ENCODE peak calls at places on chromosomes 5 and 9, in eight cellular contexts. U is HCT116, G is OCI-LY7, A is GM23338, P is hepatocyte, Y is GM23248, F is PC-3, H is neural progenitor cell. E is an unnamed sample.

GRCh38 chr5:68432682-68433081 is 217.1 kb downstream of the PIK3R1 start:
- DNase-seq in U (peak), G (no peak), A (no peak), P (no peak), Y (no peak), F (peak), H (no peak), E (no peak)

GRCh38 chr9:37870081-37870798 is 33.7 kb downstream of the SLC25A51 start:
- DNase-seq in U (no peak), G (no peak), A (no peak), P (no peak), Y (no peak), F (no peak), H (no peak), E (no peak)

GRCh38 chr5:136686192-136686872 is 321.0 kb upstream of the TRPC7 start:
- DNase-seq in U (no peak), G (peak), A (peak), P (peak), Y (peak), F (peak), H (peak), E (peak)

GRCh38 chr9:127199001-127199791 is 65.4 kb upstream of the GARNL3 start:
- DNase-seq in U (peak), G (peak), A (peak), P (peak), Y (peak), F (peak), H (peak), E (peak)

GRCh38 chr9:100457517-100457916 is 15.4 kb upstream of the TMEFF1 start:
- DNase-seq in U (no peak), G (no peak), A (no peak), P (no peak), Y (no peak), F (no peak), H (no peak), E (no peak)

GRCh38 chr5:52455920-52456319 is 331.8 kb upstream of the ITGA1 start:
- DNase-seq in U (no peak), G (no peak), A (no peak), P (no peak), Y (no peak), F (no peak), H (no peak), E (no peak)

GRCh38 chr5:102718819-102719218 is 36.3 kb upstream of the PAM start:
- DNase-seq in U (no peak), G (no peak), A (no peak), P (no peak), Y (peak), F (peak), H (no peak), E (no peak)

GRCh38 chr9:27787941-27788340 is 214.7 kb upstream of the C9orf72 start:
- DNase-seq in U (no peak), G (no peak), A (peak), P (no peak), Y (no peak), F (peak), H (no peak), E (no peak)

GRCh38 chr5:157280927-157281326 is 15.0 kb downstream of the CYFIP2 start:
- DNase-seq in U (no peak), G (no peak), A (no peak), P (no peak), Y (peak), F (no peak), H (no peak), E (no peak)

GRCh38 chr5:99590806-99591205 is 662.0 kb upstream of the CHD1 start:
- DNase-seq in U (no peak), G (no peak), A (no peak), P (no peak), Y (no peak), F (no peak), H (no peak), E (no peak)

GRCh38 chr5:122137702-122138101 is 8.4 kb downstream of the ZNF474 start:
- DNase-seq in U (no peak), G (no peak), A (no peak), P (no peak), Y (no peak), F (no peak), H (no peak), E (peak)

DNA sequence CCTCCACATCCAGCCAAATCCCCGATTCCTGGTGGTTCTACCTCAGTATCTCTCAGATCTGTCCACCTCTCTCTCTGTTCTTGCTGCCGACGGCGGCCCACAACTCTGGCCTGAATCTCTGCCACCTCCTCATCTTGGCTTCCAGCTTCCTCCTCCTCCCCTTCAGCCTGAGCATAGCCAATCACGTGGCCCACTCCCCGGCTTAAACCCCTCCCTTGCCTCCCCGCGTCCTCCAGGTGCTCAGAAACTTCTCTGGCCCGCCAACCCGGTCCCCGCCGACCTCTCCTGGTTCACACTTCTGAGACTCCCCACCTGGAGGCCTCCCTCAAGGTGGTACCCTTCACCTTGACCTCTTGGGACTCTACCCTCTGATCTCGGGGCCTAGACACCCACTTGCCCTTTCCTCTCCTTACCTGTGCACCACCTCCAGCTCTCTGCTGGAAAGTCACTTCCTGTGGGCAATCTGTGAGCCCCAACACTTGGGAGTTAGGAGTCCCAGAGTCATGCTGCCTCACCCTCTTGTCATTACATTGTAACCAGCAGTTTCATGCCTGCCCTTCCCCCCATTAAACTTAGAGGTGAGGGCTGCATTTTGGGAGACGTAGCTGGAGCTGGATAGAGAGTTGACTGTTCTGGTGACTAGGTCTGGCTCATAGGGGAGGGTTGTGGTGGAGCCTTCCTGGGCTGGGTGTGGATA is 4.5 kb upstream of the SET start:
- DNase-seq in U (peak), G (peak), A (peak), P (peak), Y (peak), F (peak), H (peak), E (peak)
- TF ChIP-seq EZH2phosphoT487 in U (no peak), G (no peak), A (no peak), P (no peak), Y (no peak), F (no peak), H (no peak), E (no peak)

GRCh38 chr5:1058549-1058945 is 49.9 kb downstream of the NKD2 start:
- DNase-seq in U (no peak), G (no peak), A (no peak), P (no peak), Y (no peak), F (no peak), H (no peak), E (no peak)

GRCh38 chr5:1059884-1060263 is 51.3 kb downstream of the NKD2 start:
- DNase-seq in U (no peak), G (no peak), A (no peak), P (no peak), Y (no peak), F (no peak), H (no peak), E (no peak)

GRCh38 chr5:1060535-1060981 is 51.3 kb downstream of the SLC12A7 start:
- DNase-seq in U (no peak), G (no peak), A (no peak), P (no peak), Y (no peak), F (no peak), H (no peak), E (no peak)

GRCh38 chr5:1057841-1058548 is 49.4 kb downstream of the NKD2 start:
- DNase-seq in U (no peak), G (no peak), A (no peak), P (no peak), Y (no peak), F (no peak), H (no peak), E (no peak)

DNA sequence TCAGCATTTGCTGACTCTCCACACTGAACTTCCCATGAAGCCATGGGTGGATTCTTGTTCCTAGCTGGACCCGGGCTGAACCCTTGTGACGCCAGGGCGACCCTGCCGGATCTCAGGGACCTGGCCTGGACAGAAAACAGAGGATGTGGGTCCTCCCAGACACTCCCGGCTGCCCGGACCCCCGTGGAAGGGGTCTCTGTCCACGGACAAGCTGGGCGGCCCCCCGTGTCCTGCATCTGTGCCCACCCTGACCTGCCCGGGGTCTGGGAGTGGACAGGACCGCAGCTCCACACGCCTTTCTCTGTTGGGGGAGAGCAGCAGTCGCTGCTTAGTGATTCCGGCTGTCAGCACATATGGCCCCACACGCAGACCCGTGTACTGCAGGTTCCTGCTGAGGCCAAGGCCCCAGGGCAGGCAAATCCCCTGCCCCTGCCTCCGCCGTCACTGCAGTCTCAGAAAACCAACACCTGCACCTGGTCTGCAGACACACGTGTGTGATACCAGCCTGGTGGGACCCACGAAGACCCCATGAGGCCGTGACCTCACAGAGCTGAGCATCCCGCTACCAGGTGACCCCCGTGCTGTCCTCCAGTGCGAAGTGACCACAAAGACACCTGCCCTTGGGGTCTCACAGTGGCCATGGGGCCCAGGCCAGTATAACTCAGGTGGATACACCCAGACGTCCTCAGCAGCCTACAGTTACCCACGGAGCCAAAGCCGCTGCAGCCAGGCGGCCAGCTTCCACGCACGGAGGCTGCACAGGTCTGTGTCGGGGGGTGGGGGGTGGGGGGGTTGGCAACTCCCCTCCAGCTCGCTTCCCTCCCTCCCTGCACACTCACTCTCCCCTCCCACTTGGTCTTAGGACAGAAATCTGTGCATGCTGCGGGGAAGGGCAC is 50.6 kb downstream of the NKD2 start:
- DNase-seq in U (no peak), G (no peak), A (no peak), P (no peak), Y (no peak), F (no peak), H (no peak), E (no peak)
- TF ChIP-seq EZH2phosphoT487 in U (no peak), G (no peak), A (no peak), P (no peak), Y (no peak), F (no peak), H (no peak), E (no peak)

GRCh38 chr9:89375181-89375760 is 57.0 kb downstream of the SECISBP2 start:
- DNase-seq in U (no peak), G (peak), A (no peak), P (no peak), Y (no peak), F (peak), H (no peak), E (no peak)
- TF ChIP-seq EZH2phosphoT487 in U (no peak), G (no peak), A (no peak), P (no peak), Y (no peak), F (no peak), H (no peak), E (no peak)

GRCh38 chr5:134541736-134542376 is 16.4 kb downstream of the JADE2 start:
- DNase-seq in U (no peak), G (no peak), A (peak), P (peak), Y (peak), F (peak), H (peak), E (no peak)
- TF ChIP-seq EZH2phosphoT487 in U (no peak), G (no peak), A (no peak), P (no peak), Y (no peak), F (no peak), H (no peak), E (no peak)

E was measured in MM.1S.